ENCODE peak calls at places on chromosomes 11 and 22, in six cellular contexts. One of them, this sample, is unnamed. For H3K4me1, the result is how much of the 10 kb centered on the place peaks cover.

GRCh38 chr11:22431074-22431473 is 92.9 kb downstream of the SLC17A6 start:
- DNase-seq in pancreas: no peak
- DNase-seq in GM23338: peak
- DNase-seq in CD8-positive, alpha-beta memory T cell: no peak
- DNase-seq in heart left ventricle: no peak
- DNase-seq in kidney: no peak
- DNase-seq in this sample: no peak

GRCh38 chr11:73401924-73402833 is 26.0 kb downstream of the RELT start:
- DNase-seq in pancreas: no peak
- DNase-seq in GM23338: no peak
- DNase-seq in CD8-positive, alpha-beta memory T cell: no peak
- DNase-seq in heart left ventricle: no peak
- DNase-seq in kidney: no peak
- DNase-seq in this sample: no peak

GRCh38 chr11:9565822-9566560 is 7.5 kb upstream of the WEE1 start:
- DNase-seq in pancreas: peak
- DNase-seq in GM23338: peak
- DNase-seq in CD8-positive, alpha-beta memory T cell: no peak
- DNase-seq in heart left ventricle: peak
- DNase-seq in kidney: no peak
- DNase-seq in this sample: peak

GRCh38 chr11:74877132-74877531 is 71.8 kb downstream of the XRRA1 start:
- DNase-seq in pancreas: no peak
- DNase-seq in GM23338: peak
- DNase-seq in CD8-positive, alpha-beta memory T cell: no peak
- DNase-seq in heart left ventricle: no peak
- DNase-seq in kidney: no peak
- DNase-seq in this sample: no peak

GRCh38 chr11:74686792-74687191 is 44.4 kb downstream of the CHRDL2 start:
- DNase-seq in pancreas: no peak
- DNase-seq in GM23338: no peak
- DNase-seq in CD8-positive, alpha-beta memory T cell: no peak
- DNase-seq in heart left ventricle: no peak
- DNase-seq in kidney: peak
- DNase-seq in this sample: no peak

GRCh38 chr22:29141078-29141688 is 64.5 kb upstream of the EMID1 start:
- DNase-seq in pancreas: no peak
- DNase-seq in GM23338: no peak
- DNase-seq in CD8-positive, alpha-beta memory T cell: no peak
- DNase-seq in heart left ventricle: no peak
- DNase-seq in kidney: no peak
- DNase-seq in this sample: no peak

GRCh38 chr11:35359321-35360058 is 59.9 kb downstream of the SLC1A2 start:
- DNase-seq in pancreas: peak
- DNase-seq in GM23338: no peak
- DNase-seq in CD8-positive, alpha-beta memory T cell: no peak
- DNase-seq in heart left ventricle: no peak
- DNase-seq in kidney: no peak
- DNase-seq in this sample: no peak

GRCh38 chr11:112366777-112367176 is 106.1 kb upstream of the PLET1 start:
- DNase-seq in pancreas: no peak
- DNase-seq in GM23338: no peak
- DNase-seq in CD8-positive, alpha-beta memory T cell: no peak
- DNase-seq in heart left ventricle: no peak
- DNase-seq in kidney: no peak
- DNase-seq in this sample: no peak

GRCh38 chr11:111326824-111327223 is 28.5 kb downstream of the POU2AF3 start:
- DNase-seq in pancreas: no peak
- DNase-seq in GM23338: no peak
- DNase-seq in CD8-positive, alpha-beta memory T cell: no peak
- DNase-seq in heart left ventricle: no peak
- DNase-seq in kidney: no peak
- DNase-seq in this sample: no peak

GRCh38 chr11:61264795-61265194 is 23.8 kb downstream of the PGA5 start:
- DNase-seq in pancreas: no peak
- DNase-seq in GM23338: no peak
- DNase-seq in CD8-positive, alpha-beta memory T cell: no peak
- DNase-seq in heart left ventricle: no peak
- DNase-seq in kidney: no peak
- DNase-seq in this sample: no peak

GRCh38 chr11:109612481-109612880 is 190.5 kb downstream of the C11orf87 start:
- DNase-seq in pancreas: no peak
- DNase-seq in GM23338: no peak
- DNase-seq in CD8-positive, alpha-beta memory T cell: no peak
- DNase-seq in heart left ventricle: no peak
- DNase-seq in kidney: no peak
- DNase-seq in this sample: no peak

GRCh38 chr11:1568451-1568911 is 3.6 kb downstream of the DUSP8 start:
- DNase-seq in pancreas: peak
- DNase-seq in GM23338: peak
- DNase-seq in CD8-positive, alpha-beta memory T cell: peak
- DNase-seq in heart left ventricle: no peak
- DNase-seq in kidney: peak
- DNase-seq in this sample: peak

GRCh38 chr11:55714982-55715888 is 53.2 kb downstream of the OR4C6 start:
- DNase-seq in pancreas: no peak
- DNase-seq in GM23338: peak
- DNase-seq in CD8-positive, alpha-beta memory T cell: no peak
- DNase-seq in heart left ventricle: no peak
- DNase-seq in kidney: no peak
- DNase-seq in this sample: no peak

GRCh38 chr11:116773203-116774112 is 671 bp upstream of the BUD13 start:
- DNase-seq in pancreas: no peak
- DNase-seq in GM23338: no peak
- DNase-seq in CD8-positive, alpha-beta memory T cell: no peak
- DNase-seq in heart left ventricle: no peak
- DNase-seq in kidney: no peak
- DNase-seq in this sample: no peak

GRCh38 chr22:33539902-33540751 is 380.1 kb downstream of the LARGE1 start:
- DNase-seq in pancreas: peak
- DNase-seq in GM23338: no peak
- DNase-seq in CD8-positive, alpha-beta memory T cell: no peak
- DNase-seq in heart left ventricle: peak
- DNase-seq in kidney: peak
- DNase-seq in this sample: no peak

GRCh38 chr11:95089620-95090542 is at the start of gene ENDOD1:
- DNase-seq in pancreas: peak
- DNase-seq in GM23338: peak
- DNase-seq in CD8-positive, alpha-beta memory T cell: peak
- DNase-seq in heart left ventricle: peak
- DNase-seq in kidney: peak
- DNase-seq in this sample: peak

GRCh38 chr22:17699696-17700330 is 61.3 kb downstream of the BCL2L13 start:
- DNase-seq in pancreas: no peak
- DNase-seq in GM23338: no peak
- DNase-seq in CD8-positive, alpha-beta memory T cell: no peak
- DNase-seq in heart left ventricle: no peak
- DNase-seq in kidney: no peak
- DNase-seq in this sample: no peak

GRCh38 chr11:101429708-101430107 is 154.1 kb downstream of the TRPC6 start:
- DNase-seq in pancreas: no peak
- DNase-seq in GM23338: no peak
- DNase-seq in CD8-positive, alpha-beta memory T cell: no peak
- DNase-seq in heart left ventricle: no peak
- DNase-seq in kidney: no peak
- DNase-seq in this sample: no peak

GRCh38 chr22:50190182-50190951 is 4.7 kb downstream of the TRABD start:
- DNase-seq in pancreas: peak
- DNase-seq in GM23338: peak
- DNase-seq in CD8-positive, alpha-beta memory T cell: peak
- DNase-seq in heart left ventricle: peak
- DNase-seq in kidney: peak
- DNase-seq in this sample: peak

DNA sequence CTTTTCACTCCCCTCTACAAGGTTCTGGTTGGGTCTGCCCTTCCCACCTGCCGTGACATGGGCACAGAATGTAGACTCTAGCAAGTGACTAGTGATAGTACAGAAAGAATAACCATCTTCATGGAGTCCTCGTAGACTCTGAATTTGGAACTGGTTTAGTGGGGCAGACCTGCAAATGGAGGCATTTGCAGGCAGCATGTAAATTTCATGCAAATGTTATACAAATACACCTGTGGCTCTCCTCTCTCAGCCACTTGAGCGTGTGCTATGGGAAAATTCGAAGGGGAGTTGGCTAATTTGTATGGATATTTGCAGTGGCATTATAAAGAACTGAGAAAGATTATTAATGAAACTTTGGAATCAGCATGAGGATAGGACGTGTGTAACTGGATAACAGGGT is 85.0 kb downstream of the SCN3B start:
- DNase-seq in pancreas: no peak
- DNase-seq in GM23338: no peak
- DNase-seq in CD8-positive, alpha-beta memory T cell: no peak
- DNase-seq in heart left ventricle: no peak
- DNase-seq in kidney: no peak
- DNase-seq in this sample: no peak
- H3K4me1 ChIP-seq in pancreas: under half
- H3K4me1 ChIP-seq in GM23338: under half
- H3K4me1 ChIP-seq in CD8-positive, alpha-beta memory T cell: under half
- H3K4me1 ChIP-seq in heart left ventricle: under half
- H3K4me1 ChIP-seq in kidney: under half
- H3K4me1 ChIP-seq in this sample: under half

GRCh38 chr11:65574147-65574962 is 1.5 kb upstream of the EHBP1L1 start:
- DNase-seq in pancreas: peak
- DNase-seq in GM23338: peak
- DNase-seq in CD8-positive, alpha-beta memory T cell: peak
- DNase-seq in heart left ventricle: peak
- DNase-seq in kidney: peak
- DNase-seq in this sample: peak
- H3K4me1 ChIP-seq in pancreas: under half
- H3K4me1 ChIP-seq in GM23338: under half
- H3K4me1 ChIP-seq in CD8-positive, alpha-beta memory T cell: half or more
- H3K4me1 ChIP-seq in heart left ventricle: half or more
- H3K4me1 ChIP-seq in kidney: under half
- H3K4me1 ChIP-seq in this sample: half or more

GRCh38 chr22:46614070-46614931 is 5.9 kb upstream of the GRAMD4 start:
- DNase-seq in pancreas: no peak
- DNase-seq in GM23338: no peak
- DNase-seq in CD8-positive, alpha-beta memory T cell: peak
- DNase-seq in heart left ventricle: no peak
- DNase-seq in kidney: no peak
- DNase-seq in this sample: peak

GRCh38 chr22:46611189-46611588 is 9.0 kb upstream of the GRAMD4 start:
- DNase-seq in pancreas: no peak
- DNase-seq in GM23338: no peak
- DNase-seq in CD8-positive, alpha-beta memory T cell: no peak
- DNase-seq in heart left ventricle: no peak
- DNase-seq in kidney: no peak
- DNase-seq in this sample: no peak

GRCh38 chr22:46612341-46612903 is 7.8 kb upstream of the GRAMD4 start:
- DNase-seq in pancreas: no peak
- DNase-seq in GM23338: no peak
- DNase-seq in CD8-positive, alpha-beta memory T cell: no peak
- DNase-seq in heart left ventricle: no peak
- DNase-seq in kidney: no peak
- DNase-seq in this sample: no peak

GRCh38 chr22:46612904-46613605 is 7.1 kb upstream of the GRAMD4 start:
- DNase-seq in pancreas: no peak
- DNase-seq in GM23338: no peak
- DNase-seq in CD8-positive, alpha-beta memory T cell: peak
- DNase-seq in heart left ventricle: no peak
- DNase-seq in kidney: peak
- DNase-seq in this sample: peak

GRCh38 chr22:46613606-46613997 is 6.6 kb upstream of the GRAMD4 start:
- DNase-seq in pancreas: no peak
- DNase-seq in GM23338: no peak
- DNase-seq in CD8-positive, alpha-beta memory T cell: no peak
- DNase-seq in heart left ventricle: no peak
- DNase-seq in kidney: no peak
- DNase-seq in this sample: no peak
- H3K4me1 ChIP-seq in pancreas: under half
- H3K4me1 ChIP-seq in GM23338: under half
- H3K4me1 ChIP-seq in CD8-positive, alpha-beta memory T cell: under half
- H3K4me1 ChIP-seq in heart left ventricle: under half
- H3K4me1 ChIP-seq in kidney: under half
- H3K4me1 ChIP-seq in this sample: under half

GRCh38 chr11:44954051-44954906 is 3.6 kb upstream of the TP53I11 start:
- DNase-seq in pancreas: no peak
- DNase-seq in GM23338: no peak
- DNase-seq in CD8-positive, alpha-beta memory T cell: no peak
- DNase-seq in heart left ventricle: no peak
- DNase-seq in kidney: no peak
- DNase-seq in this sample: no peak
- H3K4me1 ChIP-seq in pancreas: under half
- H3K4me1 ChIP-seq in GM23338: half or more
- H3K4me1 ChIP-seq in CD8-positive, alpha-beta memory T cell: under half
- H3K4me1 ChIP-seq in heart left ventricle: under half
- H3K4me1 ChIP-seq in kidney: under half
- H3K4me1 ChIP-seq in this sample: under half

GRCh38 chr11:44861829-44862545 is 88.7 kb downstream of the TP53I11 start:
- DNase-seq in pancreas: no peak
- DNase-seq in GM23338: peak
- DNase-seq in CD8-positive, alpha-beta memory T cell: peak
- DNase-seq in heart left ventricle: peak
- DNase-seq in kidney: peak
- DNase-seq in this sample: peak
- H3K4me1 ChIP-seq in pancreas: under half
- H3K4me1 ChIP-seq in GM23338: under half
- H3K4me1 ChIP-seq in CD8-positive, alpha-beta memory T cell: under half
- H3K4me1 ChIP-seq in heart left ventricle: under half
- H3K4me1 ChIP-seq in kidney: under half
- H3K4me1 ChIP-seq in this sample: under half

DNA sequence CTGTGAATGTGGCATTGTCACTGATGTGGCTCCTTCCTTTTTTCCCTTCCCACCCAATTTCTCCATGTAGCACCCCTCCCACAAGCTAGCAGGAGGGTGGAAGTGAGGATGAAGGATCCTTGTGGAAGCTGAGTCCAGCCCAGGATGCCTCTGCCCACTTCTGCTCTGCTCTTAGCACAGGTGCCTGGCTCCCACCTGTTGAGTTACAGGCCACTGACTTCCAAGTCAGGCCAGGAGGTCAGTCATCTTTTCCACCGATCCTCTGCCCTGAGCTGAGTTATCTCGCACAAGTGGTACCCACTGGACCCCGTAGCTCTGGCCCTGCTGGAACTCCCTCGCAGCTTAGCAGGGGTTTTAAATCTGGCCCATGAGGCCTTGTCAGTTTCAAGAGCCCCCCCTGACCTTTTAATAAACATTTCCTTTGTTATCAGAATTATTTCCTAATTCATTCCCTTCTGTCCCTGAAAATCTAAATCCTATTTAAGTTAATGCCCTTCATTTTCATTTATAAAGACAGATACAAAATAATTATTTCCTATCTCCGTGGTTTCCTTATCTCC is 125.3 kb upstream of the CADM1 start:
- DNase-seq in pancreas: no peak
- DNase-seq in GM23338: no peak
- DNase-seq in CD8-positive, alpha-beta memory T cell: no peak
- DNase-seq in heart left ventricle: no peak
- DNase-seq in kidney: no peak
- DNase-seq in this sample: no peak
- H3K4me1 ChIP-seq in pancreas: under half
- H3K4me1 ChIP-seq in GM23338: under half
- H3K4me1 ChIP-seq in CD8-positive, alpha-beta memory T cell: under half
- H3K4me1 ChIP-seq in heart left ventricle: under half
- H3K4me1 ChIP-seq in kidney: under half
- H3K4me1 ChIP-seq in this sample: under half

GRCh38 chr11:117824571-117825537 is at the start of gene FXYD2:
- DNase-seq in pancreas: peak
- DNase-seq in GM23338: no peak
- DNase-seq in CD8-positive, alpha-beta memory T cell: no peak
- DNase-seq in heart left ventricle: peak
- DNase-seq in kidney: peak
- DNase-seq in this sample: no peak
- H3K4me1 ChIP-seq in pancreas: under half
- H3K4me1 ChIP-seq in GM23338: under half
- H3K4me1 ChIP-seq in CD8-positive, alpha-beta memory T cell: half or more
- H3K4me1 ChIP-seq in heart left ventricle: half or more
- H3K4me1 ChIP-seq in kidney: under half
- H3K4me1 ChIP-seq in this sample: under half

GRCh38 chr11:37595845-37596244 is 997.8 kb upstream of the RAG2 start:
- DNase-seq in pancreas: no peak
- DNase-seq in GM23338: no peak
- DNase-seq in CD8-positive, alpha-beta memory T cell: no peak
- DNase-seq in heart left ventricle: no peak
- DNase-seq in kidney: no peak
- DNase-seq in this sample: no peak
- H3K4me1 ChIP-seq in pancreas: under half
- H3K4me1 ChIP-seq in GM23338: under half
- H3K4me1 ChIP-seq in CD8-positive, alpha-beta memory T cell: under half
- H3K4me1 ChIP-seq in heart left ventricle: under half
- H3K4me1 ChIP-seq in kidney: under half
- H3K4me1 ChIP-seq in this sample: under half

This sample was measured in CD4-positive, alpha-beta memory T cell.